ENCODE peak calls at places on chromosome 11, in six cellular contexts. U, P, E, O, C and A are unnamed samples.

GRCh38 chr11:85886089-85887056 is 31.2 kb downstream of the CCDC83 start:
- DNase-seq in U (no peak), P (no peak), E (no peak), O (no peak), C (no peak), A (no peak)

GRCh38 chr11:2549080-2549479 is 104.3 kb downstream of the KCNQ1 start:
- DNase-seq in U (no peak), P (no peak), E (no peak), O (no peak), C (no peak), A (no peak)

GRCh38 chr11:89922195-89922660 is at the start of gene TRIM49D1:
- DNase-seq in U (no peak), P (no peak), E (no peak), O (no peak), C (no peak), A (no peak)

GRCh38 chr11:114399903-114400221 is 449 bp downstream of the C11orf71 start:
- DNase-seq in U (no peak), P (peak; percentile 78), E (peak; percentile 61), O (peak; percentile 35), C (no peak), A (peak; percentile 26)

GRCh38 chr11:87456499-87456898 is 418.8 kb downstream of the TMEM135 start:
- DNase-seq in U (no peak), P (no peak), E (no peak), O (no peak), C (no peak), A (no peak)

GRCh38 chr11:67032830-67033555 is 10.1 kb downstream of the SYT12 start:
- DNase-seq in U (no peak), P (no peak), E (no peak), O (peak; percentile 85), C (no peak), A (peak; percentile 77)

GRCh38 chr11:1226981-1227550 is 4.2 kb downstream of the MUC5B start:
- DNase-seq in U (no peak), P (peak; percentile 96), E (no peak), O (peak; percentile 84), C (no peak), A (no peak)

GRCh38 chr11:46060013-46060412 is 61.2 kb downstream of the PHF21A start:
- DNase-seq in U (no peak), P (no peak), E (no peak), O (no peak), C (no peak), A (no peak)

GRCh38 chr11:84345027-84345426 is 1058.9 kb upstream of the CCDC90B start:
- DNase-seq in U (no peak), P (no peak), E (no peak), O (no peak), C (no peak), A (no peak)